ENCODE peak calls at places on chromosome 18, in four cellular contexts. V, O, U and Y are unnamed samples.

GRCh38 chr18:26429535-26429934 is 118.8 kb downstream of the KCTD1 start:
- DNase-seq in O (peak; percentile 60), V (peak; percentile 42), U (no peak), Y (no peak)

GRCh38 chr18:23532848-23533247 is 29.5 kb downstream of the RMC1 start:
- DNase-seq in U (no peak), V (no peak), O (no peak), Y (no peak)

GRCh38 chr18:36580874-36581750 is 247.7 kb downstream of the TPGS2 start:
- DNase-seq in U (no peak), O (no peak), V (no peak), Y (no peak)

GRCh38 chr18:21933931-21934765 is 193.6 kb downstream of the MIB1 start:
- DNase-seq in O (no peak), U (no peak), V (no peak), Y (no peak)

GRCh38 chr18:48589797-48590519 is 51.1 kb downstream of the CTIF start:
- DNase-seq in V (no peak), U (no peak), O (no peak), Y (no peak)

GRCh38 chr18:28176933-28177827 is at the start of gene CDH2:
- DNase-seq in V (peak; percentile 74), U (no peak), O (no peak), Y (no peak)

GRCh38 chr18:11511434-11512095 is 97.8 kb upstream of the SLC35G4 start:
- DNase-seq in O (no peak), V (no peak), U (no peak), Y (no peak)

GRCh38 chr18:29248856-29249255 is 1071.9 kb upstream of the CDH2 start:
- DNase-seq in O (no peak), U (no peak), V (no peak), Y (no peak)

GRCh38 chr18:59460060-59460395 is 101.0 kb upstream of the LMAN1 start:
- DNase-seq in U (no peak), O (no peak), V (no peak), Y (no peak)

GRCh38 chr18:75209129-75209951 is at the start of gene PTGR3:
- DNase-seq in V (peak; percentile 76), U (peak; percentile 81), O (peak; percentile 67), Y (peak; percentile 94)

GRCh38 chr18:22325396-22325795 is 92.3 kb downstream of the CTAGE1 start:
- DNase-seq in U (no peak), V (no peak), O (no peak), Y (no peak)

GRCh38 chr18:34918856-34919255 is 122.4 kb upstream of the MAPRE2 start:
- DNase-seq in O (no peak), U (no peak), V (no peak), Y (no peak)

GRCh38 chr18:22847392-22847791 is 85.7 kb upstream of the RBBP8 start:
- DNase-seq in O (no peak), U (no peak), V (no peak), Y (no peak)

GRCh38 chr18:79756826-79757225 is 40.9 kb upstream of the KCNG2 start:
- DNase-seq in V (no peak), O (no peak), U (no peak), Y (no peak)

GRCh38 chr18:74310411-74310810 is 5.2 kb upstream of the C18orf63 start:
- DNase-seq in V (no peak), O (no peak), U (no peak), Y (peak; percentile 39)

GRCh38 chr18:21897811-21898210 is 157.2 kb downstream of the MIB1 start:
- DNase-seq in U (peak; percentile 58), V (peak; percentile 84), O (peak; percentile 41), Y (peak; percentile 53)

GRCh38 chr18:68376931-68377330 is 338.0 kb downstream of the TMX3 start:
- DNase-seq in U (no peak), V (no peak), O (no peak), Y (no peak)
- TF ChIP-seq POLR2A in U (no peak), V (no peak), O (no peak), Y (no peak)

GRCh38 chr18:44761812-44762211 is 81.1 kb downstream of the SETBP1 start:
- DNase-seq in O (no peak), U (no peak), V (no peak), Y (no peak)
- TF ChIP-seq MAX in O (no peak), U (no peak), V (no peak), Y (no peak)

DNA sequence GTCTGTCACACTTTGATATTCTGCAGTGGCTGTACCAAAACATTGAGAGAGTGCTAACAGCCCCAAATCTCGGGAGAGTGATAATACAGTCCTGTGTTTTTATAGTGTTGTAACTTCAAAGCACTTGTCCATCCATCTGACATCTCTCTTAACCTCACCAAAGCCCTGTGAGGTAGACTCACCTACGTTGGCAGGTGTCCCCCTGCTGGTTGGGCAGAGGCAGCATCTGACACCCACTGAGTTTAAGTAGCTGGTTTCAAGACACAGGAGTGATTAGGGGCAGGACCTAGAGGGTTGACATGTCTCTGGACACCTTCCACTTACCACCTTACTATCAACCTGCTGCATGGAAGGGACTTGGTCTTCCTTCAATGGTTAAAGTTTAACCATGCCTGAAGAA is 22.9 kb downstream of the COLEC12 start:
- DNase-seq in V (no peak), O (peak; percentile 37), U (peak; percentile 53), Y (no peak)
- TF ChIP-seq CTCF in V (peak; percentile 66), O (peak; percentile 52), U (peak; percentile 72), Y (peak; percentile 36)

GRCh38 chr18:63126134-63127067 is 193.2 kb downstream of the BCL2 start:
- DNase-seq in U (no peak), V (no peak), O (no peak), Y (no peak)
- TF ChIP-seq POLR2A in U (no peak), V (no peak), O (no peak), Y (no peak)